ENCODE peak calls at places on chromosomes 12 and 14, in four cellular contexts. G is HCT116, D is GM12865, S is WTC11. E is an unnamed sample.

GRCh38 chr14:92990456-92991430 is 67.8 kb downstream of the CHGA start:
- DNase-seq in S (no peak), D (no peak), G (no peak), E (no peak)

GRCh38 chr14:94173471-94173884 is 644 bp upstream of the PPP4R4 start:
- DNase-seq in G (no peak), D (no peak), S (peak), E (no peak)

GRCh38 chr12:56413392-56413791 is 35.8 kb downstream of the TIMELESS start:
- DNase-seq in G (no peak), D (no peak), S (peak), E (no peak)

GRCh38 chr14:60095781-60096450 is 4.2 kb downstream of the PCNX4 start:
- DNase-seq in G (no peak), D (no peak), S (no peak), E (no peak)

GRCh38 chr14:40213701-40214100 is 781.5 kb upstream of the FBXO33 start:
- DNase-seq in G (no peak), S (no peak), D (no peak), E (no peak)

GRCh38 chr14:100691395-100692025 is 35.2 kb upstream of the DLK1 start:
- DNase-seq in S (no peak), G (no peak), D (no peak), E (no peak)

GRCh38 chr12:4701863-4702262 is 18.3 kb upstream of the GALNT8 start:
- DNase-seq in S (no peak), D (no peak), G (no peak), E (no peak)

GRCh38 chr12:52186135-52186840 is 5.5 kb downstream of the KRT80 start:
- DNase-seq in S (no peak), G (no peak), D (no peak), E (peak)

GRCh38 chr14:73913256-73913655 is 26.6 kb downstream of the ZNF410 start:
- DNase-seq in G (no peak), S (no peak), D (no peak), E (no peak)

GRCh38 chr14:29489911-29490310 is 437.7 kb downstream of the PRKD1 start:
- DNase-seq in S (no peak), G (no peak), D (no peak), E (no peak)

GRCh38 chr12:2794736-2795289 is at the start of gene FKBP4:
- DNase-seq in D (peak), S (peak), G (peak), E (peak)

GRCh38 chr14:101112351-101113107 is 209.0 kb upstream of the RTL1 start:
- DNase-seq in D (no peak), G (no peak), S (no peak), E (no peak)

GRCh38 chr14:31000629-31001338 is 24.7 kb upstream of the AP4S1 start:
- DNase-seq in S (no peak), G (no peak), D (no peak), E (no peak)

GRCh38 chr12:83865431-83865830 is 1047.2 kb downstream of the SLC6A15 start:
- DNase-seq in G (no peak), S (no peak), D (no peak), E (no peak)

GRCh38 chr14:99717682-99718013 is 33.5 kb downstream of the CYP46A1 start:
- DNase-seq in G (no peak), D (no peak), S (no peak), E (no peak)

GRCh38 chr14:30584058-30584630 is 25.2 kb downstream of the G2E3 start:
- DNase-seq in D (no peak), G (no peak), S (no peak), E (no peak)

GRCh38 chr14:23660290-23661226 is 24.4 kb downstream of the DHRS2 start:
- DNase-seq in G (no peak), S (no peak), D (peak), E (no peak)

GRCh38 chr12:121839993-121840761 is 18.5 kb downstream of the HPD start:
- DNase-seq in S (no peak), D (no peak), G (no peak), E (no peak)

GRCh38 chr14:73888460-73888725 is 1.7 kb downstream of the ZNF410 start:
- DNase-seq in D (no peak), S (no peak), G (no peak), E (peak)

GRCh38 chr14:76929927-76930326 is 98.6 kb downstream of the IRF2BPL start:
- DNase-seq in D (peak), S (no peak), G (no peak), E (no peak)

GRCh38 chr14:95040723-95041476 is 116.4 kb downstream of the DICER1 start:
- DNase-seq in D (no peak), G (no peak), S (no peak), E (no peak)

GRCh38 chr12:58433969-58434368 is 486.3 kb downstream of the LRIG3 start:
- DNase-seq in G (peak), D (no peak), S (no peak), E (no peak)

GRCh38 chr14:64654072-64654899 is 49.9 kb upstream of the PLEKHG3 start:
- DNase-seq in S (no peak), G (no peak), D (peak), E (peak)

GRCh38 chr12:59005195-59005961 is 85.1 kb upstream of the LRIG3 start:
- DNase-seq in S (no peak), G (no peak), D (no peak), E (no peak)

GRCh38 chr14:101359221-101360044 is 201.9 kb upstream of the DIO3 start:
- DNase-seq in G (no peak), D (no peak), S (no peak), E (no peak)

GRCh38 chr14:102691763-102692162 is 85.5 kb upstream of the TRAF3 start:
- DNase-seq in S (no peak), G (no peak), D (no peak), E (no peak)

GRCh38 chr14:38207830-38208815 is at the start of gene SSTR1:
- DNase-seq in S (peak), D (no peak), G (no peak), E (no peak)

GRCh38 chr14:55328317-55328716 is 57.1 kb downstream of the FBXO34 start:
- DNase-seq in G (no peak), D (no peak), S (no peak), E (no peak)

GRCh38 chr12:130074661-130075406 is 87.4 kb upstream of the FZD10 start:
- DNase-seq in G (no peak), D (no peak), S (no peak), E (no peak)

GRCh38 chr14:106586098-106586704 is 1059.8 kb downstream of the TMEM121 start:
- DNase-seq in G (no peak), D (peak), S (no peak), E (peak)

GRCh38 chr12:24820872-24821271 is 128.0 kb downstream of the BCAT1 start:
- DNase-seq in G (no peak), S (no peak), D (no peak), E (peak)

GRCh38 chr14:51000566-51000965 is 56.3 kb upstream of the PYGL start:
- DNase-seq in S (no peak), D (no peak), G (no peak), E (no peak)

GRCh38 chr12:121949643-121950397 is 31.4 kb downstream of the CFAP251 start:
- DNase-seq in S (no peak), G (no peak), D (no peak), E (peak)

DNA sequence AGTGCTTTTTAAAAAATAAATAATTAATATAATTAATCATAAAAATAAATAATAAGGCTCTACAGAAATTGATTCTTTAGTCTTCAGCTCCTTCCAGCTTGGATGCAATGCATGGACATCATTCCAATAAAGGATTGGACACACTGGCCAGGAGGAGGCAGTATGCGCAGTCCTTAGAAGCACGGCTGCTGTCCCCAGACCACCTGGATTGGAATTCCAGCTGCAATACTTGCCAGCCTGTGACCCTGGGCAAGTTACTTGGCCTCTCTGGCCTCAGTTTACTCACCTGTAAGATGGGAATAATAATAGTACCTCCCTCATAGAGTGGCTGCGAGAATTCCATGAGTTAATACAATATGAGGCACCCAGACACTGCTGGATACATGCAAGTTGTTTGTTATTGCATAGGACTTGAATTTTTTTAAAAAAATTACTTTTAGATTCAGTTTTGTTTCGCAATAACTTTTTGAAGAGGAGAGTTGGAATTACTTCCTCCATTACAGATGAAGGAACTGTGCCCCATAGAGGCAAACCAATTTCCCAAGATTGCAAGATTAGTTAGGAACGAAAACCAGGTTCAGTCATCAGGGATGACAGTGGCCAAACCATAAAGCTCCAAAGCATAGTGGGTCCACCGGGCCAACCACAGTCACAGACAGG is 12.2 kb downstream of the RPH3A start:
- DNase-seq in D (no peak), S (no peak), G (no peak), E (no peak)
- TF ChIP-seq CTCF in D (no peak), S (no peak), G (no peak), E (no peak)

GRCh38 chr14:47536341-47536740 is 139.1 kb downstream of the MDGA2 start:
- DNase-seq in D (no peak), G (no peak), S (no peak), E (no peak)

GRCh38 chr14:47541652-47542051 is 133.8 kb downstream of the MDGA2 start:
- DNase-seq in S (no peak), G (no peak), D (no peak), E (no peak)

DNA sequence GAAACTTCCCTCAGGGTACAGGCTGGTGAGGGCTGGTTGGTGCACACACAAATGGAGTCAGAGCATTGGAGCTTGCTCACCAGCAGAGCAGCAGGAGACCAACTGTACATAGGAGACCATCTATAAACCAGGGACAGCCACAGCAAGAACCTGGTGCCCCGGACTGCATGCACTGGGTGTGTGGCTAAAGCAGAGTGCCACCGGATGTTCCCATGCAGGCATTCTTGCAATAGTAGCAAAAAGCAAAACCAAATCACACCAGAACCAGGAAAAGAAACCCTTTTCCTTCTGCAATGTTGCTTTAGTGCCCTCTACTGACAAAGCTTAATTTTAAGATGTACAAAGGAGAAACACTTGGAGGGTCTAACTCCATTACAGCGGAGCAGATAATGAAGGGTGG is 136.3 kb downstream of the MDGA2 start:
- DNase-seq in D (no peak), G (no peak), S (no peak), E (peak)
- TF ChIP-seq CTCF in D (no peak), G (peak), S (no peak), E (peak)

GRCh38 chr12:126055521-126055920 is 990.3 kb downstream of the AACS start:
- DNase-seq in G (no peak), D (no peak), S (no peak), E (peak)

DNA sequence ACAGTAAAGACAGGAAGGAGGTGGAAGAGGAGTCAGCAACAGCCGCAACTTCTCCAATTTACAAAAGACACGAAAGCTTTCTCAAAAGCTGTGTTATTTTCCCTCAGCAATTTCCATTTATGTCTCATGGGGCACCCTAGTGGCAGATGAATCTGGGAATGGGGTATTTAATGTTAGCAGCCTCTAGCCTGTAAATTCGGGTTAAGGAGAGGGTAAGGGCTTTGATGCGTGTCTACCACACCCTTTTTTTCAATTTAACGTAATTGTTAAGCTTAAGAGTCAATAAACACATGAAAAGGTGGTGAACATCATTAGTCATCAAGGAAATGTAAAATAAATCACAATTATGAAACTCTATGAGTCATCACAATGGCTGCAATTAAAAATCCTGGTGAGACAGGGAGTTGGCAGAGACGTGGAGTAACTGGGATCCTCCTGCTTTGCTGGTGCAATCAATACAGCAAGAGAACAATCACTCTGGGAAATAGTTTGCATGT is 986.4 kb downstream of the AACS start:
- DNase-seq in D (no peak), G (no peak), S (no peak), E (peak)
- TF ChIP-seq CTCF in D (no peak), G (no peak), S (no peak), E (peak)

GRCh38 chr12:108099778-108100177 is 29.3 kb upstream of the WSCD2 start:
- DNase-seq in S (no peak), D (no peak), G (no peak), E (no peak)

GRCh38 chr12:108098374-108098773 is 30.7 kb upstream of the WSCD2 start:
- DNase-seq in D (no peak), G (no peak), S (no peak), E (no peak)

GRCh38 chr12:108097160-108097911 is 31.8 kb upstream of the WSCD2 start:
- DNase-seq in D (no peak), G (no peak), S (no peak), E (no peak)

GRCh38 chr12:108101605-108102175 is 27.4 kb upstream of the WSCD2 start:
- DNase-seq in D (peak), S (no peak), G (no peak), E (no peak)

GRCh38 chr12:108099085-108099484 is 30.0 kb upstream of the WSCD2 start:
- DNase-seq in G (no peak), S (no peak), D (peak), E (peak)
- TF ChIP-seq CTCF in G (peak), S (no peak), D (peak), E (no peak)

GRCh38 chr14:67519406-67519805 is 13.7 kb upstream of the PLEKHH1 start:
- DNase-seq in G (no peak), D (no peak), S (no peak), E (no peak)

GRCh38 chr14:67514650-67515385 is 18.3 kb upstream of the PLEKHH1 start:
- DNase-seq in D (peak), G (no peak), S (peak), E (peak)

GRCh38 chr14:67515386-67516079 is 17.6 kb upstream of the PLEKHH1 start:
- DNase-seq in D (peak), G (no peak), S (peak), E (no peak)

GRCh38 chr14:67516679-67517078 is 16.4 kb upstream of the PLEKHH1 start:
- DNase-seq in G (no peak), S (no peak), D (no peak), E (no peak)

DNA sequence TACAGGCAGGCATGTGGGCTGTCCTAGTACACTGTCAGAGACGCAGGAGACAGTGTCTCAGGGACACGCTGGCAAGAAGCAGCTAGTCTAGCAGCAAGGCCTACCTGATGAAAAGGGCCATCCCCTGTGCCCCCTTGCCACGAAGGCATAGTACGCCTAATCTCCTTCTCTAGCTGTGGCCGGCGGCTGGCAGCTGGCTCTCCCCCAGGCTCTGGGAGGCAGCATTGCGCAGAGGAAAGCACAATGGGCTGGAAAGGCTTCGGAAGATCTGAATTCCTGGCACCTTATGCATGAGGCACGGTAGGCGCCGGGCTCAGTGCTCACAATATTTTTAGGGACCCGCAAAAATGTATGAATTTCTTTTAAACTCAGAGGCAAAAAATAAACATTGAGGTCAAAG is 16.0 kb upstream of the PLEKHH1 start:
- DNase-seq in S (peak), D (no peak), G (no peak), E (no peak)
- TF ChIP-seq CTCF in S (no peak), D (no peak), G (peak), E (no peak)

DNA sequence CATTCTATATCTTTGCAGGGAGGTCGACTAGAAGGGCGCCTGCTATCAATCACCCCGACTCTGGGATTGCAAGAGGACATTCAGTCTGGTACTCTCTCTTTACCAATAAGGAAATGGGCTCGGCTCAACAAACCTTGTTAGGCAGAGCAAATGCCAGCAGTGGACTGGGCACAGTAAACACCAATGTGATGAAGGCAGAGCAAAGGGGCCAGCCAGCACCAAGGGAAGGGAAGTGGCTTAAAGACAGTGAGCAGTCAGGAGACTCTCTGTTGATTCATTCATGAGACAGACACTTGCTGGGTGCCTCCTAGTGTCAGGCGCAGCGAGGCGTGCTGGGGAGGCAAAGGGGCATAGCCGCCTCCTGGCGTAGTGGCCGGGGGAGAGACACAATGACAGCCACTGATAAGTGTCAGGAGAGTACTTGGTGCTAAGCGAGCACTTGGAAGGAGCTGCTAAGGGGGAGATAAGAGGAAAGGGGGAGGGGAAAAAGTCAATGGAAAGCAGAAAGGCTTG is 34.1 kb downstream of the TMCC3 start:
- DNase-seq in S (no peak), D (no peak), G (no peak), E (peak)
- TF ChIP-seq CTCF in S (no peak), D (no peak), G (no peak), E (no peak)

GRCh38 chr12:124369055-124369900 is 74.4 kb downstream of the RFLNA start:
- DNase-seq in G (no peak), D (no peak), S (no peak), E (peak)
- TF ChIP-seq CTCF in G (no peak), D (no peak), S (no peak), E (no peak)

GRCh38 chr12:87344699-87345098 is 684.5 kb downstream of the C12orf50 start:
- DNase-seq in S (no peak), D (no peak), G (no peak), E (peak)
- TF ChIP-seq CTCF in S (no peak), D (no peak), G (peak), E (no peak)

GRCh38 chr12:99386907-99387306 is 260.6 kb upstream of the GARIN6 start:
- DNase-seq in S (no peak), D (peak), G (peak), E (peak)
- TF ChIP-seq CTCF in S (peak), D (peak), G (peak), E (peak)

GRCh38 chr12:46609281-46609623 is 216.5 kb downstream of the SLC38A4 start:
- DNase-seq in S (no peak), D (peak), G (no peak), E (no peak)
- TF ChIP-seq CTCF in S (no peak), D (no peak), G (no peak), E (no peak)